ENCODE peak calls at places on chromosome 22, in seven cellular contexts. One of them, this sample, is unnamed.

GRCh38 chr22:50540352-50540751 is 5.3 kb upstream of the KLHDC7B start:
- DNase-seq in body of pancreas: no peak
- DNase-seq in iPS-NIHi11: no peak
- DNase-seq in amniotic stem cell: no peak
- DNase-seq in Calu3: no peak
- DNase-seq in NCI-H1092: no peak
- DNase-seq in HEK293T: no peak
- DNase-seq in this sample: no peak

GRCh38 chr22:31585161-31585859 is 76.7 kb downstream of the PISD start:
- DNase-seq in body of pancreas: no peak
- DNase-seq in iPS-NIHi11: no peak
- DNase-seq in amniotic stem cell: no peak
- DNase-seq in Calu3: no peak
- DNase-seq in NCI-H1092: no peak
- DNase-seq in HEK293T: no peak
- DNase-seq in this sample: no peak

GRCh38 chr22:49905465-49905864 is 12.8 kb downstream of the ALG12 start:
- DNase-seq in body of pancreas: no peak
- DNase-seq in iPS-NIHi11: no peak
- DNase-seq in amniotic stem cell: no peak
- DNase-seq in Calu3: no peak
- DNase-seq in NCI-H1092: no peak
- DNase-seq in HEK293T: no peak
- DNase-seq in this sample: no peak

GRCh38 chr22:38766076-38766777 is 10.4 kb upstream of the SUN2 start:
- DNase-seq in body of pancreas: peak
- DNase-seq in iPS-NIHi11: peak
- DNase-seq in amniotic stem cell: peak
- DNase-seq in Calu3: peak
- DNase-seq in NCI-H1092: peak
- DNase-seq in HEK293T: peak
- DNase-seq in this sample: peak

GRCh38 chr22:28772633-28773460 is at the start of gene CCDC117:
- DNase-seq in body of pancreas: peak
- DNase-seq in iPS-NIHi11: peak
- DNase-seq in amniotic stem cell: peak
- DNase-seq in Calu3: peak
- DNase-seq in NCI-H1092: peak
- DNase-seq in HEK293T: peak
- DNase-seq in this sample: peak

GRCh38 chr22:29040385-29041275 is 21.0 kb downstream of the C22orf31 start:
- DNase-seq in body of pancreas: peak
- DNase-seq in iPS-NIHi11: peak
- DNase-seq in amniotic stem cell: peak
- DNase-seq in Calu3: peak
- DNase-seq in NCI-H1092: peak
- DNase-seq in HEK293T: peak
- DNase-seq in this sample: peak

GRCh38 chr22:48096846-48097665 is 1334.6 kb downstream of the TBC1D22A start:
- DNase-seq in body of pancreas: no peak
- DNase-seq in iPS-NIHi11: no peak
- DNase-seq in amniotic stem cell: no peak
- DNase-seq in Calu3: no peak
- DNase-seq in NCI-H1092: no peak
- DNase-seq in HEK293T: no peak
- DNase-seq in this sample: no peak

GRCh38 chr22:43300891-43301676 is 42.1 kb downstream of the SCUBE1 start:
- DNase-seq in body of pancreas: no peak
- DNase-seq in iPS-NIHi11: no peak
- DNase-seq in amniotic stem cell: no peak
- DNase-seq in Calu3: no peak
- DNase-seq in NCI-H1092: no peak
- DNase-seq in HEK293T: no peak
- DNase-seq in this sample: no peak

GRCh38 chr22:20967697-20968201 is 694 bp downstream of the AIFM3 start:
- DNase-seq in body of pancreas: no peak
- DNase-seq in iPS-NIHi11: peak
- DNase-seq in amniotic stem cell: no peak
- DNase-seq in Calu3: no peak
- DNase-seq in NCI-H1092: no peak
- DNase-seq in HEK293T: no peak
- DNase-seq in this sample: no peak

GRCh38 chr22:39634530-39635399 is 64.2 kb downstream of the CACNA1I start:
- DNase-seq in body of pancreas: peak
- DNase-seq in iPS-NIHi11: peak
- DNase-seq in amniotic stem cell: peak
- DNase-seq in Calu3: peak
- DNase-seq in NCI-H1092: no peak
- DNase-seq in HEK293T: no peak
- DNase-seq in this sample: peak

GRCh38 chr22:37044634-37045625 is 6.6 kb upstream of the KCTD17 start:
- DNase-seq in body of pancreas: no peak
- DNase-seq in iPS-NIHi11: no peak
- DNase-seq in amniotic stem cell: no peak
- DNase-seq in Calu3: no peak
- DNase-seq in NCI-H1092: no peak
- DNase-seq in HEK293T: no peak
- DNase-seq in this sample: no peak

GRCh38 chr22:46560696-46561295 is 23.4 kb upstream of the CELSR1 start:
- DNase-seq in body of pancreas: no peak
- DNase-seq in iPS-NIHi11: no peak
- DNase-seq in amniotic stem cell: no peak
- DNase-seq in Calu3: no peak
- DNase-seq in NCI-H1092: no peak
- DNase-seq in HEK293T: no peak
- DNase-seq in this sample: no peak

GRCh38 chr22:47750086-47750485 is 987.6 kb downstream of the TBC1D22A start:
- DNase-seq in body of pancreas: no peak
- DNase-seq in iPS-NIHi11: no peak
- DNase-seq in amniotic stem cell: no peak
- DNase-seq in Calu3: no peak
- DNase-seq in NCI-H1092: no peak
- DNase-seq in HEK293T: no peak
- DNase-seq in this sample: no peak

GRCh38 chr22:46777609-46777970 is 15.1 kb downstream of the TBC1D22A start:
- DNase-seq in body of pancreas: no peak
- DNase-seq in iPS-NIHi11: no peak
- DNase-seq in amniotic stem cell: no peak
- DNase-seq in Calu3: no peak
- DNase-seq in NCI-H1092: no peak
- DNase-seq in HEK293T: no peak
- DNase-seq in this sample: no peak

GRCh38 chr22:36926721-36927435 is 13.4 kb downstream of the CSF2RB start:
- DNase-seq in body of pancreas: no peak
- DNase-seq in iPS-NIHi11: no peak
- DNase-seq in amniotic stem cell: no peak
- DNase-seq in Calu3: no peak
- DNase-seq in NCI-H1092: no peak
- DNase-seq in HEK293T: no peak
- DNase-seq in this sample: no peak

GRCh38 chr22:35684270-35684700 is 33.4 kb upstream of the APOL5 start:
- DNase-seq in body of pancreas: peak
- DNase-seq in iPS-NIHi11: peak
- DNase-seq in amniotic stem cell: no peak
- DNase-seq in Calu3: peak
- DNase-seq in NCI-H1092: peak
- DNase-seq in HEK293T: no peak
- DNase-seq in this sample: no peak

GRCh38 chr22:46593211-46593676 is 26.9 kb upstream of the GRAMD4 start:
- DNase-seq in body of pancreas: no peak
- DNase-seq in iPS-NIHi11: no peak
- DNase-seq in amniotic stem cell: no peak
- DNase-seq in Calu3: no peak
- DNase-seq in NCI-H1092: no peak
- DNase-seq in HEK293T: no peak
- DNase-seq in this sample: no peak

GRCh38 chr22:27512283-27512761 is 289.2 kb downstream of the MN1 start:
- DNase-seq in body of pancreas: peak
- DNase-seq in iPS-NIHi11: no peak
- DNase-seq in amniotic stem cell: peak
- DNase-seq in Calu3: peak
- DNase-seq in NCI-H1092: no peak
- DNase-seq in HEK293T: no peak
- DNase-seq in this sample: peak

GRCh38 chr22:36406139-36406538 is 18.4 kb upstream of the MYH9 start:
- DNase-seq in body of pancreas: no peak
- DNase-seq in iPS-NIHi11: no peak
- DNase-seq in amniotic stem cell: no peak
- DNase-seq in Calu3: no peak
- DNase-seq in NCI-H1092: no peak
- DNase-seq in HEK293T: no peak
- DNase-seq in this sample: no peak

GRCh38 chr22:38314992-38315800 is 2.0 kb downstream of the CSNK1E start:
- DNase-seq in body of pancreas: no peak
- DNase-seq in iPS-NIHi11: no peak
- DNase-seq in amniotic stem cell: no peak
- DNase-seq in Calu3: no peak
- DNase-seq in NCI-H1092: peak
- DNase-seq in HEK293T: no peak
- DNase-seq in this sample: no peak

GRCh38 chr22:46045459-46046298 is 68.7 kb upstream of the WNT7B start:
- DNase-seq in body of pancreas: peak
- DNase-seq in iPS-NIHi11: no peak
- DNase-seq in amniotic stem cell: no peak
- DNase-seq in Calu3: no peak
- DNase-seq in NCI-H1092: no peak
- DNase-seq in HEK293T: no peak
- DNase-seq in this sample: no peak

GRCh38 chr22:31537019-31537535 is 40.7 kb downstream of the SFI1 start:
- DNase-seq in body of pancreas: no peak
- DNase-seq in iPS-NIHi11: no peak
- DNase-seq in amniotic stem cell: no peak
- DNase-seq in Calu3: no peak
- DNase-seq in NCI-H1092: no peak
- DNase-seq in HEK293T: no peak
- DNase-seq in this sample: no peak

GRCh38 chr22:47801541-47802245 is 1039.2 kb downstream of the TBC1D22A start:
- DNase-seq in body of pancreas: no peak
- DNase-seq in iPS-NIHi11: no peak
- DNase-seq in amniotic stem cell: no peak
- DNase-seq in Calu3: no peak
- DNase-seq in NCI-H1092: no peak
- DNase-seq in HEK293T: no peak
- DNase-seq in this sample: no peak

GRCh38 chr22:39472570-39473556 is 16.1 kb downstream of the MGAT3 start:
- DNase-seq in body of pancreas: no peak
- DNase-seq in iPS-NIHi11: no peak
- DNase-seq in amniotic stem cell: no peak
- DNase-seq in Calu3: peak
- DNase-seq in NCI-H1092: no peak
- DNase-seq in HEK293T: no peak
- DNase-seq in this sample: no peak

GRCh38 chr22:36368359-36368983 is 19.3 kb downstream of the MYH9 start:
- DNase-seq in body of pancreas: peak
- DNase-seq in iPS-NIHi11: peak
- DNase-seq in amniotic stem cell: peak
- DNase-seq in Calu3: peak
- DNase-seq in NCI-H1092: no peak
- DNase-seq in HEK293T: no peak
- DNase-seq in this sample: no peak

GRCh38 chr22:24706050-24706449 is 68.5 kb downstream of the PIWIL3 start:
- DNase-seq in body of pancreas: no peak
- DNase-seq in iPS-NIHi11: peak
- DNase-seq in amniotic stem cell: no peak
- DNase-seq in Calu3: peak
- DNase-seq in NCI-H1092: no peak
- DNase-seq in HEK293T: peak
- DNase-seq in this sample: no peak

This sample was measured in LNCaP clone FGC.